ENCODE peak calls at places on chromosomes 6 and 20, in six cellular contexts. One of them, this sample, is unnamed.

GRCh38 chr6:55941713-55942112 is 66.3 kb upstream of the BMP5 start:
- DNase-seq in esophagus squamous epithelium: no peak
- DNase-seq in sigmoid colon: no peak
- DNase-seq in HepG2: no peak
- DNase-seq in testis: no peak
- DNase-seq in tibial nerve: no peak
- DNase-seq in this sample: no peak

GRCh38 chr20:38985603-38986170 is 23.5 kb downstream of the DHX35 start:
- DNase-seq in testis: no peak
- DNase-seq in tibial nerve: no peak
- DNase-seq in sigmoid colon: no peak
- DNase-seq in esophagus squamous epithelium: no peak
- DNase-seq in HepG2: peak; percentile 73
- DNase-seq in this sample: no peak

GRCh38 chr20:6691541-6691940 is 75.9 kb upstream of the BMP2 start:
- DNase-seq in HepG2: no peak
- DNase-seq in esophagus squamous epithelium: no peak
- DNase-seq in testis: no peak
- DNase-seq in tibial nerve: no peak
- DNase-seq in sigmoid colon: no peak
- DNase-seq in this sample: no peak

GRCh38 chr6:166556336-166556735 is 30.1 kb downstream of the RAMACL start:
- DNase-seq in HepG2: no peak
- DNase-seq in esophagus squamous epithelium: no peak
- DNase-seq in testis: no peak
- DNase-seq in sigmoid colon: no peak
- DNase-seq in tibial nerve: no peak
- DNase-seq in this sample: no peak

GRCh38 chr6:2684059-2684749 is 66.5 kb downstream of the MYLK4 start:
- DNase-seq in sigmoid colon: no peak
- DNase-seq in esophagus squamous epithelium: no peak
- DNase-seq in testis: no peak
- DNase-seq in tibial nerve: no peak
- DNase-seq in HepG2: no peak
- DNase-seq in this sample: no peak

GRCh38 chr6:75819776-75820487 is 70.9 kb downstream of the MYO6 start:
- DNase-seq in esophagus squamous epithelium: no peak
- DNase-seq in tibial nerve: no peak
- DNase-seq in sigmoid colon: no peak
- DNase-seq in testis: no peak
- DNase-seq in HepG2: no peak
- DNase-seq in this sample: peak; percentile 42

GRCh38 chr6:132892929-132893771 is 78.8 kb downstream of the RPS12 start:
- DNase-seq in testis: no peak
- DNase-seq in HepG2: no peak
- DNase-seq in sigmoid colon: no peak
- DNase-seq in tibial nerve: no peak
- DNase-seq in esophagus squamous epithelium: no peak
- DNase-seq in this sample: no peak

GRCh38 chr6:155414049-155414448 is 41.6 kb downstream of the NOX3 start:
- DNase-seq in tibial nerve: no peak
- DNase-seq in sigmoid colon: no peak
- DNase-seq in HepG2: peak; percentile 64
- DNase-seq in esophagus squamous epithelium: no peak
- DNase-seq in testis: no peak
- DNase-seq in this sample: no peak

GRCh38 chr6:18416341-18416679 is 29.2 kb downstream of the RNF144B start:
- DNase-seq in HepG2: no peak
- DNase-seq in sigmoid colon: no peak
- DNase-seq in esophagus squamous epithelium: no peak
- DNase-seq in tibial nerve: no peak
- DNase-seq in testis: no peak
- DNase-seq in this sample: no peak

GRCh38 chr6:111692327-111693164 is 86.9 kb upstream of the TRAF3IP2 start:
- DNase-seq in esophagus squamous epithelium: no peak
- DNase-seq in HepG2: peak; percentile 69
- DNase-seq in tibial nerve: no peak
- DNase-seq in sigmoid colon: peak; percentile 69
- DNase-seq in testis: no peak
- DNase-seq in this sample: no peak

GRCh38 chr6:137010138-137010718 is 34.5 kb downstream of the IL20RA start:
- DNase-seq in sigmoid colon: no peak
- DNase-seq in esophagus squamous epithelium: no peak
- DNase-seq in HepG2: no peak
- DNase-seq in tibial nerve: no peak
- DNase-seq in testis: no peak
- DNase-seq in this sample: no peak

GRCh38 chr6:33278392-33278741 is 1.4 kb downstream of the B3GALT4 start:
- DNase-seq in testis: no peak
- DNase-seq in HepG2: no peak
- DNase-seq in sigmoid colon: no peak
- DNase-seq in esophagus squamous epithelium: no peak
- DNase-seq in tibial nerve: no peak
- DNase-seq in this sample: no peak

GRCh38 chr6:147285087-147285855 is 81.1 kb downstream of the STXBP5 start:
- DNase-seq in tibial nerve: no peak
- DNase-seq in testis: no peak
- DNase-seq in esophagus squamous epithelium: no peak
- DNase-seq in HepG2: peak; percentile 46
- DNase-seq in sigmoid colon: no peak
- DNase-seq in this sample: no peak

GRCh38 chr6:106158816-106159215 is 72.7 kb downstream of the PRDM1 start:
- DNase-seq in esophagus squamous epithelium: no peak
- DNase-seq in sigmoid colon: no peak
- DNase-seq in HepG2: no peak
- DNase-seq in tibial nerve: no peak
- DNase-seq in testis: no peak
- DNase-seq in this sample: no peak

GRCh38 chr20:37670426-37670825 is 23.4 kb upstream of the CTNNBL1 start:
- DNase-seq in tibial nerve: no peak
- DNase-seq in HepG2: no peak
- DNase-seq in esophagus squamous epithelium: no peak
- DNase-seq in testis: peak; percentile 32
- DNase-seq in sigmoid colon: peak; percentile 73
- DNase-seq in this sample: peak; percentile 40

GRCh38 chr20:31861346-31862156 is 8.8 kb downstream of the DUSP15 start:
- DNase-seq in testis: peak; percentile 79
- DNase-seq in tibial nerve: no peak
- DNase-seq in HepG2: peak; percentile 59
- DNase-seq in sigmoid colon: no peak
- DNase-seq in esophagus squamous epithelium: no peak
- DNase-seq in this sample: peak; percentile 60

GRCh38 chr6:30926644-30927043 is 5.3 kb downstream of the SFTA2 start:
- DNase-seq in tibial nerve: no peak
- DNase-seq in testis: no peak
- DNase-seq in sigmoid colon: no peak
- DNase-seq in HepG2: no peak
- DNase-seq in esophagus squamous epithelium: no peak
- DNase-seq in this sample: peak; percentile 52
- TF ChIP-seq POLR2A in tibial nerve: no peak
- TF ChIP-seq POLR2A in testis: no peak
- TF ChIP-seq POLR2A in sigmoid colon: no peak
- TF ChIP-seq POLR2A in HepG2: no peak
- TF ChIP-seq POLR2A in esophagus squamous epithelium: no peak
- TF ChIP-seq POLR2A in this sample: no peak

DNA sequence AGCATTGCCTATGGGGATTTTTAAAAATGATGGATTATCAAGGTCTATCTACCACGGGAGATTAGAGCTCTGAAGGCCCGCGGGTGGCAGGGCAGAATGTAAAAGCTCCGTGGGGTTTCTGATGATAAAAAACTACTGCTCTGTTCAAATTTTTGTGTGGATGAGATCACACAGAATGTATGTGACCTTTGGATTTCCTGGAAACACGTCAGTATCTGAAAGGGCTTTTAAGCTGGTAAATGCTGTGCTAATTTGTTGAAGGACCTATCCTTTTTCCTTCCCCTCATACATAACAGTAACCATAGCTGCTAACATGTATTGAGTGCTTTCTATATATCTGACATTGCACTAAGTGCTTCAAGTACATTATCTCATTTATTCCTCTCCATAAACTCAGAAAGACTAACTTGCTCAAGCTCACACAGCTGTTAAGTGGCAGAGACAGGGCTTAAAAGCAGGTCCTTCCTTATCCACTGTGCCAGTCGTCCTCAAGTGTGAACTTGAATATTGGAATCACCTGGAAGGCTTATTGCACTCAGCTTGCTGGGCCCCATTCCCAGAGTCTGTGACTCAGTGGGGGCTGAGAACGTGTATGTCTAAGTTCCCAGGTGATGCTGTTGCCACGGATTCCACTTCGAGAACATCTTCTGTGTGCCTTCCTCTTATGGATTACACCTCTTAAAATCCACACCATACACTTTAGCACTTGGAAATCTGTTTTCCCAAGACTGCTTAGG is 1.9 kb upstream of the TMEM242 start:
- DNase-seq in HepG2: peak; percentile 78
- DNase-seq in esophagus squamous epithelium: no peak
- DNase-seq in tibial nerve: no peak
- DNase-seq in testis: no peak
- DNase-seq in sigmoid colon: no peak
- DNase-seq in this sample: no peak
- TF ChIP-seq POLR2A in HepG2: no peak
- TF ChIP-seq POLR2A in esophagus squamous epithelium: no peak
- TF ChIP-seq POLR2A in tibial nerve: no peak
- TF ChIP-seq POLR2A in testis: no peak
- TF ChIP-seq POLR2A in sigmoid colon: no peak
- TF ChIP-seq POLR2A in this sample: no peak

DNA sequence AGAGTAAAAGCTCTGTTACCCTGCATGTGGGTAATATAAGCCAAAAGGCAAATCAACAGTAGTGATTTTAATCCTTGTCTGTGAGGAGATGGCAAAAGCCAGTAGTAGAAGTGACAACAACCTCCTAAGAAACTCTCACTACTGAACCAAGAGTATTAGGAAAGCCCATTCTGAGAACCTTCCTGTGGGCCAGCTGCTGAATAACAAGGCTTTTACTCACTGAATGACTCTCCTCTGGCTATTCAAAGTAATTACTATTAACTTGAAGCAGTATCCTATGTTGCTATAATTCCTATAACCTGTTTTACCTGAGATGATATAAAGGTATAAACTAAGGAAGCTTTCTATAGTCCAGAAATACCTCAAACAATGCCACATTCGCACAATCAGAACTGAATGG is 55.1 kb downstream of the CHD6 start:
- DNase-seq in testis: no peak
- DNase-seq in sigmoid colon: no peak
- DNase-seq in esophagus squamous epithelium: no peak
- DNase-seq in HepG2: no peak
- DNase-seq in tibial nerve: no peak
- DNase-seq in this sample: no peak
- TF ChIP-seq POLR2A in testis: no peak
- TF ChIP-seq POLR2A in sigmoid colon: no peak
- TF ChIP-seq POLR2A in esophagus squamous epithelium: no peak
- TF ChIP-seq POLR2A in HepG2: no peak
- TF ChIP-seq POLR2A in tibial nerve: no peak
- TF ChIP-seq POLR2A in this sample: no peak

GRCh38 chr20:54514020-54514607 is 38.7 kb downstream of the DOK5 start:
- DNase-seq in sigmoid colon: no peak
- DNase-seq in testis: no peak
- DNase-seq in esophagus squamous epithelium: no peak
- DNase-seq in tibial nerve: no peak
- DNase-seq in HepG2: peak; percentile 34
- DNase-seq in this sample: no peak

GRCh38 chr20:54510546-54511129 is 35.2 kb downstream of the DOK5 start:
- DNase-seq in tibial nerve: no peak
- DNase-seq in esophagus squamous epithelium: no peak
- DNase-seq in testis: no peak
- DNase-seq in sigmoid colon: no peak
- DNase-seq in HepG2: no peak
- DNase-seq in this sample: peak; percentile 98

GRCh38 chr20:54515788-54516324 is 40.5 kb downstream of the DOK5 start:
- DNase-seq in esophagus squamous epithelium: no peak
- DNase-seq in testis: no peak
- DNase-seq in tibial nerve: no peak
- DNase-seq in HepG2: no peak
- DNase-seq in sigmoid colon: no peak
- DNase-seq in this sample: no peak

GRCh38 chr20:54512694-54513093 is 37.3 kb downstream of the DOK5 start:
- DNase-seq in sigmoid colon: no peak
- DNase-seq in esophagus squamous epithelium: no peak
- DNase-seq in tibial nerve: no peak
- DNase-seq in testis: no peak
- DNase-seq in HepG2: peak; percentile 31
- DNase-seq in this sample: no peak
- TF ChIP-seq POLR2A in sigmoid colon: no peak
- TF ChIP-seq POLR2A in esophagus squamous epithelium: no peak
- TF ChIP-seq POLR2A in tibial nerve: no peak
- TF ChIP-seq POLR2A in testis: no peak
- TF ChIP-seq POLR2A in HepG2: no peak
- TF ChIP-seq POLR2A in this sample: no peak

GRCh38 chr20:18016772-18017171 is 40.9 kb downstream of the OVOL2 start:
- DNase-seq in esophagus squamous epithelium: no peak
- DNase-seq in sigmoid colon: no peak
- DNase-seq in HepG2: no peak
- DNase-seq in testis: no peak
- DNase-seq in tibial nerve: no peak
- DNase-seq in this sample: no peak
- TF ChIP-seq POLR2A in esophagus squamous epithelium: no peak
- TF ChIP-seq POLR2A in sigmoid colon: no peak
- TF ChIP-seq POLR2A in HepG2: no peak
- TF ChIP-seq POLR2A in testis: no peak
- TF ChIP-seq POLR2A in tibial nerve: no peak
- TF ChIP-seq POLR2A in this sample: no peak

DNA sequence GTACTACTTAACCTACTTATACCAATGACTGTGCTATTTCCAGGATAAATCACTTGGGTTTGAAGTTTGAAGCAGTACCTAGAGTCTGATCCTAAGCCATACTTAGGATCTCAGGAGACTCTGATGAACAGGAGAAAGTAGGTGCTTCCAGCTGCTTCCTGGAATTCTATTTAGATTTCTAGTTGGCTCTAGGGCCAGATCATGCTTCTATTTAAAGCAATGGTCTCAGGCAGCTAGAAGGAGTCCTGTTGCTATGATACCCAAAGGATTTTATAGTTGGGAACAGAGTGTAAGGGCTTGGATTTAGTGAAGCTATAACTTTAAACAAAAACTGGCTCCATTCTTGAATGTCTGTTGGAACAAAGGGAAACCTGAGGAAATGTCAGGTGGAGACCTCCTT is 52.4 kb upstream of the TINAG start:
- DNase-seq in testis: no peak
- DNase-seq in tibial nerve: no peak
- DNase-seq in sigmoid colon: no peak
- DNase-seq in HepG2: no peak
- DNase-seq in esophagus squamous epithelium: no peak
- DNase-seq in this sample: no peak
- TF ChIP-seq POLR2A in testis: no peak
- TF ChIP-seq POLR2A in tibial nerve: no peak
- TF ChIP-seq POLR2A in sigmoid colon: no peak
- TF ChIP-seq POLR2A in HepG2: no peak
- TF ChIP-seq POLR2A in esophagus squamous epithelium: no peak
- TF ChIP-seq POLR2A in this sample: no peak

GRCh38 chr6:109382576-109383437 is 540 bp upstream of the CD164 start:
- DNase-seq in sigmoid colon: peak; percentile 96
- DNase-seq in esophagus squamous epithelium: peak; percentile 87
- DNase-seq in HepG2: peak; percentile 88
- DNase-seq in tibial nerve: peak; percentile 89
- DNase-seq in testis: peak; percentile 96
- DNase-seq in this sample: peak; percentile 95
- TF ChIP-seq POLR2A in sigmoid colon: peak; percentile 4
- TF ChIP-seq POLR2A in esophagus squamous epithelium: no peak
- TF ChIP-seq POLR2A in HepG2: no peak
- TF ChIP-seq POLR2A in tibial nerve: peak; percentile 6
- TF ChIP-seq POLR2A in testis: no peak
- TF ChIP-seq POLR2A in this sample: peak; percentile 66